ENCODE peak calls at places on chromosomes 4 and X, in five cellular contexts. K is stimulated activated CD8-positive, alpha-beta memory T cell treated with anti-CD3 and anti-CD28 coated beads, Interleukin-4, amount 100 ng/mL, for 1 hour; L is dermis blood vessel endothelial cell; Q is activated CD8-positive, alpha-beta T cell treated with anti-CD3 and anti-CD28 coated beads, Interleukin-2, amount 10 ng/mL, durations not matched to agents 7 days and 5 days; F is activated CD4-positive, CD25-positive, alpha-beta regulatory T cell. I is an unnamed sample.

GRCh38 chrX:68292471-68292870 is 140.8 kb downstream of the OPHN1 start:
- DNase-seq in K (no peak), F (no peak), L (no peak), Q (no peak), I (no peak)

GRCh38 chrX:44382871-44383270 is 39.4 kb upstream of the EFHC2 start:
- DNase-seq in L (no peak), F (no peak), Q (no peak), K (no peak), I (no peak)

GRCh38 chr4:54099287-54099958 is 540 bp upstream of the GSX2 start:
- DNase-seq in K (no peak), L (no peak), Q (no peak), F (no peak), I (no peak)

GRCh38 chr4:123396294-123397275 is at the start of gene SPRY1:
- DNase-seq in Q (peak), F (peak), K (peak), L (peak), I (peak)

GRCh38 chr4:70945452-70946055 is 43.4 kb downstream of the MOB1B start:
- DNase-seq in Q (no peak), L (no peak), F (no peak), K (no peak), I (no peak)

GRCh38 chrX:48025561-48025960 is 18.8 kb downstream of the SPACA5 start:
- DNase-seq in F (no peak), K (no peak), L (peak), Q (peak), I (no peak)

GRCh38 chrX:72685810-72686465 is 28.2 kb downstream of the PHKA1 start:
- DNase-seq in L (no peak), K (no peak), F (no peak), Q (no peak), I (no peak)

GRCh38 chr4:63921561-63921960 is 487.7 kb downstream of the TECRL start:
- DNase-seq in F (no peak), L (no peak), K (no peak), Q (no peak), I (no peak)

GRCh38 chrX:134764202-134764785 is 106.0 kb upstream of the PLAC1 start:
- DNase-seq in Q (no peak), K (no peak), L (peak), F (no peak), I (no peak)

GRCh38 chr4:127781303-127782024 is 658 bp upstream of the HSPA4L start:
- DNase-seq in Q (peak), L (peak), K (no peak), F (no peak), I (no peak)

GRCh38 chr4:38091636-38092035 is 131.4 kb downstream of the PTTG2 start:
- DNase-seq in K (no peak), F (no peak), L (no peak), Q (no peak), I (no peak)

GRCh38 chr4:98564847-98565246 is 93.6 kb downstream of the TSPAN5 start:
- DNase-seq in L (no peak), Q (peak), K (no peak), F (no peak), I (no peak)

GRCh38 chr4:165763640-165764039 is 109.4 kb upstream of the TLL1 start:
- DNase-seq in Q (no peak), F (no peak), L (peak), K (no peak), I (no peak)

GRCh38 chr4:117085185-117085701 is at the start of gene TRAM1L1:
- DNase-seq in L (no peak), Q (peak), K (no peak), F (no peak), I (no peak)

GRCh38 chr4:114599231-114600065 is 841 bp downstream of the UGT8 start:
- DNase-seq in K (no peak), Q (no peak), F (no peak), L (no peak), I (no peak)

GRCh38 chr4:40573593-40574311 is 55.9 kb downstream of the RBM47 start:
- DNase-seq in Q (no peak), L (no peak), F (no peak), K (no peak), I (no peak)

GRCh38 chrX:20143539-20143938 is 1.9 kb upstream of the EIF1AX start:
- DNase-seq in F (no peak), K (no peak), Q (no peak), L (no peak), I (no peak)

GRCh38 chrX:46929439-46930018 is 17.3 kb downstream of the JADE3 start:
- DNase-seq in L (peak), F (no peak), K (no peak), Q (no peak), I (no peak)

GRCh38 chr4:961651-962230 is 11.6 kb downstream of the DGKQ start:
- DNase-seq in F (no peak), L (no peak), Q (no peak), K (no peak), I (no peak)

GRCh38 chr4:74933562-74934015 is 673 bp downstream of the PARM1 start:
- DNase-seq in K (no peak), Q (no peak), F (no peak), L (peak), I (no peak)

GRCh38 chrX:41655631-41656030 is 33.1 kb upstream of the GPR34 start:
- DNase-seq in Q (no peak), K (no peak), F (no peak), L (peak), I (no peak)

GRCh38 chrX:40809210-40809609 is 73.9 kb upstream of the MED14 start:
- DNase-seq in K (no peak), Q (no peak), F (no peak), L (peak), I (no peak)

GRCh38 chr4:70544279-70544870 is 26.0 kb downstream of the AMTN start:
- DNase-seq in F (no peak), L (peak), Q (no peak), K (no peak), I (no peak)

GRCh38 chr4:134999169-134999568 is 797.6 kb upstream of the PABPC4L start:
- DNase-seq in F (no peak), L (no peak), K (no peak), Q (no peak), I (no peak)

GRCh38 chr4:2408401-2408958 is 10.0 kb downstream of the ZFYVE28 start:
- DNase-seq in K (no peak), F (no peak), L (no peak), Q (no peak), I (no peak)

GRCh38 chrX:65673857-65674350 is 6.5 kb downstream of the MSN start:
- DNase-seq in F (no peak), Q (no peak), L (no peak), K (no peak), I (no peak)

GRCh38 chrX:9835585-9836210 is 49.5 kb downstream of the SHROOM2 start:
- DNase-seq in F (no peak), K (no peak), Q (no peak), L (no peak), I (no peak)